ENCODE peak calls at places on chromosomes 4 and X, in four cellular contexts. One of them, this sample, is unnamed.

GRCh38 chr4:153676984-153677383 is 7.1 kb upstream of the TLR2 start:
- DNase-seq in ureter: no peak
- DNase-seq in amniotic stem cell: peak; percentile 79
- DNase-seq in T-helper 9 cell: no peak
- DNase-seq in this sample: peak; percentile 84

GRCh38 chrX:155544886-155545285 is 67.9 kb downstream of the TMLHE start:
- DNase-seq in ureter: no peak
- DNase-seq in amniotic stem cell: no peak
- DNase-seq in T-helper 9 cell: no peak
- DNase-seq in this sample: peak; percentile 39

GRCh38 chr4:128565565-128566186 is 243.8 kb upstream of the JADE1 start:
- DNase-seq in ureter: peak; percentile 54
- DNase-seq in amniotic stem cell: no peak
- DNase-seq in T-helper 9 cell: peak; percentile 3
- DNase-seq in this sample: peak; percentile 53

GRCh38 chr4:127930175-127930574 is 34.8 kb downstream of the MFSD8 start:
- DNase-seq in ureter: no peak
- DNase-seq in amniotic stem cell: no peak
- DNase-seq in T-helper 9 cell: no peak
- DNase-seq in this sample: no peak

GRCh38 chrX:17046478-17047097 is 100.1 kb downstream of the REPS2 start:
- DNase-seq in ureter: peak; percentile 61
- DNase-seq in amniotic stem cell: peak; percentile 58
- DNase-seq in T-helper 9 cell: peak; percentile 4
- DNase-seq in this sample: peak; percentile 81

GRCh38 chr4:150315691-150316090 is 237.4 kb downstream of the DCLK2 start:
- DNase-seq in ureter: no peak
- DNase-seq in amniotic stem cell: no peak
- DNase-seq in T-helper 9 cell: no peak
- DNase-seq in this sample: no peak

GRCh38 chrX:139967300-139967699 is 2.0 kb upstream of the CXorf66 start:
- DNase-seq in ureter: no peak
- DNase-seq in amniotic stem cell: no peak
- DNase-seq in T-helper 9 cell: no peak
- DNase-seq in this sample: no peak

GRCh38 chr4:127370495-127371069 is 262.2 kb upstream of the INTU start:
- DNase-seq in ureter: no peak
- DNase-seq in amniotic stem cell: no peak
- DNase-seq in T-helper 9 cell: no peak
- DNase-seq in this sample: peak; percentile 28

GRCh38 chrX:134236690-134237362 is at the start of gene CCDC160:
- DNase-seq in ureter: no peak
- DNase-seq in amniotic stem cell: no peak
- DNase-seq in T-helper 9 cell: no peak
- DNase-seq in this sample: peak; percentile 67

GRCh38 chrX:24658421-24658820 is 11.3 kb upstream of the PCYT1B start:
- DNase-seq in ureter: no peak
- DNase-seq in amniotic stem cell: no peak
- DNase-seq in T-helper 9 cell: no peak
- DNase-seq in this sample: no peak

GRCh38 chr4:149781150-149781549 is 34.5 kb downstream of the IQCM start:
- DNase-seq in ureter: no peak
- DNase-seq in amniotic stem cell: no peak
- DNase-seq in T-helper 9 cell: no peak
- DNase-seq in this sample: peak; percentile 23

GRCh38 chr4:80265571-80266266 is 745 bp upstream of the FGF5 start:
- DNase-seq in ureter: no peak
- DNase-seq in amniotic stem cell: peak; percentile 80
- DNase-seq in T-helper 9 cell: no peak
- DNase-seq in this sample: peak; percentile 87

GRCh38 chr4:5341151-5341925 is 290.1 kb downstream of the STK32B start:
- DNase-seq in ureter: no peak
- DNase-seq in amniotic stem cell: no peak
- DNase-seq in T-helper 9 cell: no peak
- DNase-seq in this sample: no peak

GRCh38 chr4:164977243-164978164 is at the start of gene TRIM61:
- DNase-seq in ureter: peak; percentile 54
- DNase-seq in amniotic stem cell: no peak
- DNase-seq in T-helper 9 cell: no peak
- DNase-seq in this sample: peak; percentile 34

This sample was measured in astrocyte of the hippocampus.